ENCODE peak calls at places on chromosomes 4 and X, in five cellular contexts. Y is glutamatergic neuron, C is H9, P is chondrocyte, O is GM12865. Q is an unnamed sample.

GRCh38 chr4:75547647-75548387 is 8.0 kb upstream of the ODAPH start:
- DNase-seq in Y (no peak), C (no peak), P (no peak), O (no peak), Q (no peak)

GRCh38 chr4:169621754-169622481 is 1.5 kb downstream of the CLCN3 start:
- DNase-seq in Y (no peak), C (no peak), P (no peak), O (peak), Q (no peak)

GRCh38 chrX:126580877-126581276 is 28.3 kb upstream of the DCAF12L1 start:
- DNase-seq in Y (no peak), C (no peak), P (peak), O (no peak), Q (no peak)

GRCh38 chr4:96354036-96354712 is 514.3 kb downstream of the PDHA2 start:
- DNase-seq in Y (no peak), C (no peak), P (no peak), O (no peak), Q (no peak)

GRCh38 chr4:67751260-67751659 is 2.9 kb downstream of the GNRHR start:
- DNase-seq in Y (no peak), C (no peak), P (no peak), O (no peak), Q (no peak)

GRCh38 chr4:166527500-166527899 is 654.5 kb downstream of the TLL1 start:
- DNase-seq in Y (no peak), C (peak), P (no peak), O (peak), Q (no peak)

GRCh38 chr4:119550857-119551532 is 77.6 kb downstream of the PDE5A start:
- DNase-seq in Y (peak), C (no peak), P (no peak), O (no peak), Q (no peak)

GRCh38 chr4:101973331-101973730 is 182.8 kb downstream of the BANK1 start:
- DNase-seq in Y (no peak), C (no peak), P (no peak), O (no peak), Q (no peak)

GRCh38 chr4:57119054-57119651 is 9.0 kb upstream of the IGFBP7 start:
- DNase-seq in Y (no peak), C (no peak), P (peak), O (no peak), Q (no peak)

GRCh38 chr4:156154978-156155377 is 201.3 kb upstream of the CTSO start:
- DNase-seq in Y (no peak), C (no peak), P (no peak), O (peak), Q (no peak)
- TF ChIP-seq CTCF in Y (no peak), C (peak), P (peak), O (no peak), Q (no peak)

GRCh38 chr4:183011213-183011907 is 87.7 kb upstream of the WWC2 start:
- DNase-seq in Y (no peak), C (no peak), P (no peak), O (no peak), Q (no peak)

GRCh38 chr4:183012862-183013855 is 85.9 kb upstream of the WWC2 start:
- DNase-seq in Y (no peak), C (peak), P (no peak), O (no peak), Q (no peak)

DNA sequence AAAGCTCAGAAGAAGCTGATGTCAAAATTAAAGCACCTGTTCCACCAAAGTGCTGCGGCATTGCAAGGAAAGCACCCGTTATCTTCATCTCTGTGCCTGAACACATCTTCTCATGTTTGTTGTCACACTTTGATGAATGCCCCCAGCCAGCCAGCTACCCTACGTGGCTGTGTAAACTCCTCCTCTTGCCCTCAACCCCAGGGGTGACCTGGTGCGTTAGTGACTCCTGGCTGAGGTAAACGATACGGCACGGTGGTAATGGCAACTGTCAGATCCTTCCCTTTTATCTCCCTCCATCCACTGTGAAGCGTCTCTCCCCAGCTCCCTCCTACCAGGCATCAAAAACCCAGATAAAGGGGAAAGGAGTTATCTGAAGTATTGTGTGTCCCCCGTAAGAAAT is 90.6 kb upstream of the WWC2 start:
- DNase-seq in Y (no peak), C (peak), P (no peak), O (no peak), Q (no peak)
- TF ChIP-seq CTCF in Y (no peak), C (no peak), P (no peak), O (no peak), Q (no peak)

GRCh38 chr4:41044165-41044564 is 170.2 kb downstream of the APBB2 start:
- DNase-seq in Y (no peak), C (no peak), P (no peak), O (no peak), Q (no peak)
- TF ChIP-seq CTCF in Y (no peak), C (no peak), P (peak), O (no peak), Q (no peak)

DNA sequence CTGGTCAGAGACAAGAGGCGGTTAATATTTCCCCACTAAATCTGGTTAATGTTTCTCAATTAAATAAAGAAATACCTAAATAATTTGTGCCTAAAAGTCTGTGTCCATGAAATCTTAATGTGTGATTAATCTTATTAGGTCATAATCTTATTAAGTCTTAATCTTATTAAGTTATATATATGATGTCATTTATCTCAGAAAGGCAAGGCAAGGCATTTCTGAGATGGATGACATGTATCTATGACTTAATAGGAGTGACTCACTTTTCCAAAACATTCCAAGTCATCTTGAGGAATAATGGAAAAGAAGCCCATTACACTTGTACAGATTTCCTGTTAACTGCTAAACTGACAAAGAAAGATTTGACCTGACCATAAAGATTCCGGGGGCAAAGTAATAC is 74.7 kb downstream of the TRAM1L1 start:
- DNase-seq in Y (no peak), C (no peak), P (no peak), O (no peak), Q (no peak)
- TF ChIP-seq CTCF in Y (no peak), C (no peak), P (no peak), O (no peak), Q (no peak)

DNA sequence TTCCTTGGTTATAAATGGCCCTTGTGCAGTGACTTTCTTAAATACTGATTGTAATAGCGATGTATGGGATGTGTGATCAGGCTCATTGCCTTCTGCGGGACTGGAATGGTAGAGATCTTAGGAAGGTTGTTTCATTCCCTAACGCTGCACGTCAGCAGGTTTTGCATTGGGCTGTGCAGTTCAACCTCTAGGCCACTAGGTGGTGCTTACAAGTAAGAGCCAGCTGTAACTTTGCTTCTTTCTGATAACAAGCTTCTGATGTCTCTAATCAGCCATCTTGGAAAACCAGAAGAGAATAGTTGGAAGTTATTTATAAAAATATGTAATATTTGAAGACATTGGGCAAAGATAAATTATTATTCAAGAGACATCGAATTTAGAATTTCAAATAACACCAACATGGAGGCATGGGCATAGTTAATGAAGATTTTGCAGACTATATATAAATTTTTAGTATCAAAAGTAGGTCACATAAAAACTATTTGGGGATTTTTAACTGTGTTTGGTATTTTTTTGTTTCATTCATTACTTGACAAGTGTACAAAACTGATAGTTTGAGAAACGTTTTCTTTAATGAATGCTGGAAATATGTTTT is 339.7 kb upstream of the PCDH7 start:
- DNase-seq in Y (peak), C (peak), P (no peak), O (peak), Q (no peak)
- TF ChIP-seq CTCF in Y (peak), C (peak), P (peak), O (peak), Q (peak)

GRCh38 chr4:189285377-189285776 is 655.3 kb upstream of the FRG1 start:
- DNase-seq in Y (no peak), C (peak), P (no peak), O (no peak), Q (no peak)
- TF ChIP-seq CTCF in Y (no peak), C (peak), P (no peak), O (no peak), Q (no peak)

GRCh38 chrX:94107981-94108380 is 434.0 kb downstream of the FAM133A start:
- DNase-seq in Y (no peak), C (no peak), P (no peak), O (no peak), Q (no peak)
- TF ChIP-seq CTCF in Y (no peak), C (peak), P (peak), O (no peak), Q (no peak)

GRCh38 chrX:15146515-15146914 is 123.4 kb downstream of the ASB9 start:
- DNase-seq in Y (peak), C (peak), P (no peak), O (peak), Q (no peak)
- TF ChIP-seq CTCF in Y (peak), C (peak), P (peak), O (peak), Q (peak)